ENCODE peak calls at places on chromosomes 5 and 9, in five cellular contexts. T, Q, S, V and J are unnamed samples.

GRCh38 chr5:149697001-149697400 is 33.1 kb upstream of the PPARGC1B start:
- DNase-seq in Q (no peak), T (no peak), V (peak; percentile 46), S (no peak), J (no peak)

GRCh38 chr5:65830856-65831255 is 95.5 kb upstream of the ERBIN start:
- DNase-seq in T (no peak), Q (peak; percentile 56), V (no peak), S (no peak), J (no peak)

GRCh38 chr5:122154910-122155309 is 25.6 kb downstream of the ZNF474 start:
- DNase-seq in T (no peak), Q (no peak), V (peak; percentile 18), S (no peak), J (peak; percentile 51)

GRCh38 chr5:113153512-113154097 is 177.0 kb downstream of the DCP2 start:
- DNase-seq in Q (no peak), S (peak; percentile 25), V (no peak), T (no peak), J (no peak)

GRCh38 chr9:75147638-75148037 is 59.3 kb downstream of the OSTF1 start:
- DNase-seq in S (no peak), V (no peak), T (peak; percentile 40), Q (no peak), J (no peak)

GRCh38 chr5:36740259-36740898 is 134.0 kb downstream of the SLC1A3 start:
- DNase-seq in Q (no peak), S (no peak), T (no peak), V (no peak), J (no peak)

GRCh38 chr5:6734781-6735180 is 21.5 kb downstream of the TENT4A start:
- DNase-seq in Q (no peak), T (no peak), S (no peak), V (no peak), J (no peak)

GRCh38 chr9:19720374-19720773 is 68.5 kb downstream of the SLC24A2 start:
- DNase-seq in S (no peak), V (peak; percentile 61), T (no peak), Q (peak; percentile 80), J (no peak)

GRCh38 chr5:79021753-79022152 is 36.6 kb upstream of the ARSB start:
- DNase-seq in V (no peak), T (no peak), S (no peak), Q (peak; percentile 8), J (no peak)

GRCh38 chr9:15485836-15486678 is 24.7 kb downstream of the PSIP1 start:
- DNase-seq in T (no peak), Q (peak; percentile 31), V (peak; percentile 37), S (no peak), J (no peak)

GRCh38 chr5:75387806-75388205 is 50.8 kb downstream of the HMGCR start:
- DNase-seq in T (no peak), V (no peak), S (no peak), Q (no peak), J (no peak)

GRCh38 chr5:109693535-109694152 is 3.9 kb downstream of the MAN2A1 start:
- DNase-seq in T (no peak), S (no peak), Q (peak; percentile 31), V (peak; percentile 35), J (no peak)

GRCh38 chr5:151148583-151148982 is 9.0 kb downstream of the ANXA6 start:
- DNase-seq in V (no peak), T (no peak), Q (no peak), S (no peak), J (no peak)

GRCh38 chr5:82549263-82549662 is 271.1 kb upstream of the RPS23 start:
- DNase-seq in T (no peak), Q (no peak), S (no peak), V (peak; percentile 35), J (no peak)

DNA sequence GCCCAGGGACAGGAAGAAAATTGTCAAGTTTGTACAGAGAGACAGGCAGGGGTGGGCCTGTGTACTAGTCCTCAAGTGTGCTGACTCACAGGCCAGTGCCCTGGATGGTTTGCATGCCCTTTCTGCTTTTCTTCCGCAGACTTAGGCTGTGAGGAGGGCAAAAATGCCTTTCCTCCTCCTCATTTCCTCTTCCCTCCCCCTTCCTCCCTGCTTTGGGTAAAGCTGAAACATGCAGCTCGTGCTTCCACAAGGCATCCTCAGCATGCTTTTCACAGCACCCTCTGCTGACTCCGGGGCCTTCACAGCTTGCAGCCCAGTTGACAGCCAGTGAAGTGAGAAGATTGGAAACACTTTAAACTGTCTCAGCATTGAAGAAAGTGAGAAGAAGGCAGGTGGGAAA is 138.6 kb downstream of the GRIA1 start:
- DNase-seq in T (no peak), V (peak; percentile 96), S (peak; percentile 94), Q (peak; percentile 58), J (no peak)
- TF ChIP-seq CTCF in T (no peak), V (peak; percentile 56), S (peak; percentile 60), Q (peak; percentile 17), J (no peak)

GRCh38 chr5:50562694-50563093 is 103.7 kb upstream of the PARP8 start:
- DNase-seq in Q (no peak), S (no peak), V (no peak), T (no peak), J (no peak)

GRCh38 chr5:50564079-50564478 is 102.4 kb upstream of the PARP8 start:
- DNase-seq in S (no peak), V (no peak), T (no peak), Q (no peak), J (no peak)

GRCh38 chr5:50559955-50560354 is 106.5 kb upstream of the PARP8 start:
- DNase-seq in T (no peak), Q (no peak), V (no peak), S (no peak), J (no peak)

GRCh38 chr5:50564558-50564957 is 101.9 kb upstream of the PARP8 start:
- DNase-seq in T (no peak), Q (no peak), S (no peak), V (no peak), J (no peak)
- TF ChIP-seq CTCF in T (no peak), Q (no peak), S (no peak), V (no peak), J (no peak)

GRCh38 chr9:99294850-99295461 is 72.9 kb downstream of the SEC61B start:
- DNase-seq in S (no peak), T (no peak), Q (no peak), V (no peak), J (no peak)
- TF ChIP-seq CTCF in S (no peak), T (no peak), Q (no peak), V (no peak), J (no peak)

GRCh38 chr5:56827043-56827442 is 11.7 kb downstream of the MAP3K1 start:
- DNase-seq in V (no peak), Q (peak; percentile 47), S (no peak), T (no peak), J (no peak)
- TF ChIP-seq CTCF in V (peak; percentile 17), Q (peak; percentile 49), S (peak; percentile 16), T (no peak), J (peak; percentile 19)

DNA sequence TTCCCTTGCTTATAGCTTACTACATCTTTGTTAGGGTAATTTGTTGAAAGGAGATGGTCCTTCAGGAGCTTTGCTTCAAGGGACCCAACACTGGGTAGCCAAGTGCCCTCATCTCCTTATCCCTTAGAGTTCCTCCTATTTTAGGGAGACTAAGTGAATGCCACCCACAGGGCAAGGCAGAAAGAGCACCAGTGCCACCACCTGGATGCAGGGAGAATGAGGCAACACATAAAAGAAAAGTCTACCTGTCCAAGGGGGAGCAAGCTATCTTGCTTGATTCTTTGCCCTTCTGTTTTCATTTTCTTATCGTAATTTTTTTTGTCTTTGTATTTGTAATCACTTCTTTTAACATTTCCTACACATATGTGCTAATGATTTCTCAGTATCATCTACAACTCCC is 205.5 kb downstream of the NPR3 start:
- DNase-seq in V (peak; percentile 66), S (no peak), Q (peak; percentile 50), T (no peak), J (no peak)
- TF ChIP-seq CTCF in V (peak; percentile 64), S (peak; percentile 71), Q (peak; percentile 62), T (no peak), J (no peak)

GRCh38 chr5:125228358-125228757 is 481.9 kb upstream of the ZNF608 start:
- DNase-seq in V (no peak), Q (no peak), S (no peak), T (no peak), J (no peak)

GRCh38 chr5:125232779-125233230 is 486.4 kb upstream of the ZNF608 start:
- DNase-seq in Q (no peak), T (no peak), V (no peak), S (peak; percentile 95), J (no peak)

GRCh38 chr5:125226825-125227224 is 480.4 kb upstream of the ZNF608 start:
- DNase-seq in T (no peak), Q (no peak), S (no peak), V (no peak), J (no peak)

GRCh38 chr5:125227333-125228075 is 481.1 kb upstream of the ZNF608 start:
- DNase-seq in Q (peak; percentile 31), T (no peak), S (no peak), V (peak; percentile 66), J (no peak)

DNA sequence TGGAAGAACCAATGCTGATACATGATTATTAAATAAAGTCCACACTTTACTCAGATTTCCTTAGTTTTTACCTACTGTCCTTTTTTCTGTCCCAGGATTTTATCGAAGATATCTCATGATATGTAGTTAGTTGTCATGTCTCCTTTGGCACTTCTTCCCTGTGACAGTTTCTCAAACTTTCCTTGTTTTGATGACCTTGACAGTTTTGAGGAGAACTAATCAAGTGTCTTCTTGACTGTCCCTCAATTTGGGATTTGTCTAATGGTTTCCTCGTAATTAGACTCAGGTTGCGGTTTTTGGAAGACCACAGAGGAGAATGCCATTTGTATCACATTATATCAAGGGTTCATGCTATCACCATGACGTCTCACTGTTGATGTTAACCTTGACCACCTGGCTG is 483.1 kb upstream of the ZNF608 start:
- DNase-seq in S (no peak), V (no peak), T (no peak), Q (no peak), J (no peak)
- TF ChIP-seq CTCF in S (no peak), V (no peak), T (no peak), Q (no peak), J (no peak)